ENCODE peak calls at places on chromosomes 13 and 19, in four cellular contexts. One of them, this sample, is unnamed.

GRCh38 chr13:20901668-20902437 is 693 bp downstream of the XPO4 start:
- DNase-seq in AG09319: no peak
- DNase-seq in astrocyte of the spinal cord: peak
- DNase-seq in GM13976: peak
- DNase-seq in this sample: no peak

GRCh38 chr19:17081672-17082630 is 6.4 kb downstream of the MYO9B start:
- DNase-seq in astrocyte of the spinal cord: no peak
- DNase-seq in GM13976: no peak
- DNase-seq in AG09319: no peak
- DNase-seq in this sample: no peak

GRCh38 chr19:51697169-51697776 is 4.1 kb downstream of the SPACA6 start:
- DNase-seq in astrocyte of the spinal cord: no peak
- DNase-seq in AG09319: no peak
- DNase-seq in GM13976: no peak
- DNase-seq in this sample: no peak

GRCh38 chr13:38674208-38674607 is 12.7 kb upstream of the FREM2 start:
- DNase-seq in astrocyte of the spinal cord: no peak
- DNase-seq in AG09319: no peak
- DNase-seq in GM13976: no peak
- DNase-seq in this sample: no peak

GRCh38 chr19:55658846-55659459 is 4.1 kb downstream of the U2AF2 start:
- DNase-seq in GM13976: no peak
- DNase-seq in AG09319: no peak
- DNase-seq in astrocyte of the spinal cord: no peak
- DNase-seq in this sample: no peak

GRCh38 chr19:38730731-38731589 is 13.3 kb downstream of the CAPN12 start:
- DNase-seq in AG09319: no peak
- DNase-seq in GM13976: no peak
- DNase-seq in astrocyte of the spinal cord: no peak
- DNase-seq in this sample: no peak

GRCh38 chr19:9721861-9722260 is 46.7 kb downstream of the ZNF846 start:
- DNase-seq in GM13976: no peak
- DNase-seq in astrocyte of the spinal cord: no peak
- DNase-seq in AG09319: no peak
- DNase-seq in this sample: no peak

GRCh38 chr19:46813570-46814358 is 25.4 kb upstream of the SLC1A5 start:
- DNase-seq in GM13976: no peak
- DNase-seq in astrocyte of the spinal cord: peak
- DNase-seq in AG09319: no peak
- DNase-seq in this sample: peak

GRCh38 chr19:7013678-7014077 is 7.6 kb downstream of the MBD3L2B start:
- DNase-seq in GM13976: peak
- DNase-seq in AG09319: no peak
- DNase-seq in astrocyte of the spinal cord: no peak
- DNase-seq in this sample: peak

GRCh38 chr13:85665286-85665685 is 133.9 kb downstream of the SLITRK6 start:
- DNase-seq in AG09319: no peak
- DNase-seq in GM13976: no peak
- DNase-seq in astrocyte of the spinal cord: peak
- DNase-seq in this sample: peak

GRCh38 chr13:24148414-24149305 is 11.9 kb upstream of the SPATA13 start:
- DNase-seq in GM13976: no peak
- DNase-seq in AG09319: peak
- DNase-seq in astrocyte of the spinal cord: peak
- DNase-seq in this sample: peak

GRCh38 chr19:45138303-45138751 is 22.5 kb downstream of the NKPD1 start:
- DNase-seq in astrocyte of the spinal cord: no peak
- DNase-seq in GM13976: no peak
- DNase-seq in AG09319: no peak
- DNase-seq in this sample: no peak

GRCh38 chr19:11096210-11096841 is 7.1 kb downstream of the LDLR start:
- DNase-seq in astrocyte of the spinal cord: peak
- DNase-seq in GM13976: peak
- DNase-seq in AG09319: peak
- DNase-seq in this sample: peak

GRCh38 chr19:1473056-1473400 is 6.0 kb downstream of the C19orf25 start:
- DNase-seq in AG09319: no peak
- DNase-seq in astrocyte of the spinal cord: no peak
- DNase-seq in GM13976: no peak
- DNase-seq in this sample: no peak

GRCh38 chr19:1470864-1471513 is 8.0 kb downstream of the C19orf25 start:
- DNase-seq in GM13976: no peak
- DNase-seq in AG09319: no peak
- DNase-seq in astrocyte of the spinal cord: no peak
- DNase-seq in this sample: no peak

GRCh38 chr19:1472227-1473055 is 6.6 kb downstream of the C19orf25 start:
- DNase-seq in astrocyte of the spinal cord: no peak
- DNase-seq in AG09319: no peak
- DNase-seq in GM13976: no peak
- DNase-seq in this sample: no peak

GRCh38 chr19:1469936-1470863 is 8.8 kb downstream of the C19orf25 start:
- DNase-seq in GM13976: peak
- DNase-seq in AG09319: no peak
- DNase-seq in astrocyte of the spinal cord: no peak
- DNase-seq in this sample: no peak

DNA sequence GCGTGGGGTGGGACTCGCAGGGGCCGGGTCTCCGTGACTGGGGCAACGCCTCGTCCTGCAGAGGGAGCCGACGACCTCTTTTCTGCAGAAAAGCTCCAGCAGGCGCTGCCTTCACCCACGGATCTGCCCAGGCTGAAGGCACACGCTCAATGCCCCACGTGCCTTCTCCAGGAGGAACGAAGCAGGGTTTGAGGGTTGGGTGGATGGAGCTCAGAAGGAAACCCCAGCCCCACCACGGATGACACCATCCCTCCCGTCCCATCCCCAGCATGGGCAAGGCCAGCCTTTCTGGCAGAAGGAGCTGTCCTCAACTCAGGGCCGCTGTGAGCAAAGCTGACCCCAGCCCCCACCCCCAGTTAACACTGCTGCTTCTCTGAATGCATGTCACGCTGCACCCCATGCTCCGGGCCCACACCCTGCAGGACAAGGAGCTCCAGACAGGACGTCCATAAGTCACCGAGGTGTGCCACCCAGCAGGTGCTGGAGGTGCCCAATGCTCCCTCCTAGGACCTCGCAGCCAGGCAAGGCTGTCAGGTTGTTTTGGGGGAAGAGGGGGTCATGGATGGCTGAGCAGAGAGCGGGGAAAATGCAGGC is 7.4 kb downstream of the C19orf25 start:
- DNase-seq in GM13976: no peak
- DNase-seq in astrocyte of the spinal cord: no peak
- DNase-seq in AG09319: no peak
- DNase-seq in this sample: no peak
- TF ChIP-seq CTCF in GM13976: no peak
- TF ChIP-seq CTCF in astrocyte of the spinal cord: no peak
- TF ChIP-seq CTCF in AG09319: peak
- TF ChIP-seq CTCF in this sample: peak

GRCh38 chr19:18765224-18765623 is 25.9 kb downstream of the COMP start:
- DNase-seq in astrocyte of the spinal cord: no peak
- DNase-seq in AG09319: no peak
- DNase-seq in GM13976: no peak
- DNase-seq in this sample: no peak

GRCh38 chr19:18769989-18770528 is 21.0 kb downstream of the COMP start:
- DNase-seq in GM13976: no peak
- DNase-seq in AG09319: no peak
- DNase-seq in astrocyte of the spinal cord: no peak
- DNase-seq in this sample: no peak

GRCh38 chr19:18768997-18769891 is 21.9 kb downstream of the COMP start:
- DNase-seq in GM13976: no peak
- DNase-seq in AG09319: no peak
- DNase-seq in astrocyte of the spinal cord: no peak
- DNase-seq in this sample: no peak

GRCh38 chr19:18770663-18771327 is 20.3 kb downstream of the COMP start:
- DNase-seq in AG09319: no peak
- DNase-seq in astrocyte of the spinal cord: no peak
- DNase-seq in GM13976: no peak
- DNase-seq in this sample: no peak

GRCh38 chr19:18768046-18768771 is 22.9 kb downstream of the COMP start:
- DNase-seq in astrocyte of the spinal cord: no peak
- DNase-seq in AG09319: no peak
- DNase-seq in GM13976: no peak
- DNase-seq in this sample: no peak
- TF ChIP-seq CTCF in astrocyte of the spinal cord: peak
- TF ChIP-seq CTCF in AG09319: no peak
- TF ChIP-seq CTCF in GM13976: no peak
- TF ChIP-seq CTCF in this sample: peak

GRCh38 chr13:109285586-109285985 is 500.8 kb downstream of the IRS2 start:
- DNase-seq in astrocyte of the spinal cord: no peak
- DNase-seq in AG09319: no peak
- DNase-seq in GM13976: no peak
- DNase-seq in this sample: no peak
- TF ChIP-seq CTCF in astrocyte of the spinal cord: no peak
- TF ChIP-seq CTCF in AG09319: no peak
- TF ChIP-seq CTCF in GM13976: no peak
- TF ChIP-seq CTCF in this sample: no peak

DNA sequence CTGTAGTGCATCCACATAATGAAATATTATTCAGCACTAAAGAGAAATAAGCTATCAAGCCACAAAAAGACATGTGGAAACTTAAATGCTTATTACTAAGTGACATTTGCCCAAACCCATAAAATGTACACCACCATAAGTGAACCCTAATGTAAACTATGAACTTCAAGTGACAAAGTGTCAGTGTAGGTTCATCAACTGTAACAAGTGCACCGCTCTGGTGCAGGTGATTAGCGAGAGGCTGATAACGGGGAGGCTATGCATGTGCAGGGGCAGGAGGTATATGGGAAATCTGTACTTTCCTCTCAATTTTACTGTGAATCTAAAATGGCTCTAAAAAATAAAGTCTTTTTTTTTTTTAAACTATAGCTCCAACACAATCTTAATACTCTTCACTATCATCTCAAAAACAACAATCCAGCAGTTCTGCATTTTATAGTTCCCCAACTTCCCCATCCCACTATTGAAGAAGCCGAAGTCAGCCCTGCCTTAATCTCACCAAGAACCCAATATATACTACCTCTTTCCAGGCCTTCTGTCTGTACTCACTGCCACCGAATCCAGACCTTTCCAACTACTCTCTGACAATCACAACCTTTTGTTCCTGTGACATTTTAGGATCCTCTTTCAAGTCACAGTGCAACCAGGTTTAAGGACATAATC is 22.6 kb downstream of the ELF1 start:
- DNase-seq in AG09319: no peak
- DNase-seq in astrocyte of the spinal cord: no peak
- DNase-seq in GM13976: no peak
- DNase-seq in this sample: no peak
- TF ChIP-seq CTCF in AG09319: no peak
- TF ChIP-seq CTCF in astrocyte of the spinal cord: no peak
- TF ChIP-seq CTCF in GM13976: no peak
- TF ChIP-seq CTCF in this sample: no peak

GRCh38 chr19:13842294-13843103 is 34.4 kb upstream of the NANOS3 start:
- DNase-seq in AG09319: no peak
- DNase-seq in astrocyte of the spinal cord: peak
- DNase-seq in GM13976: peak
- DNase-seq in this sample: no peak
- TF ChIP-seq CTCF in AG09319: no peak
- TF ChIP-seq CTCF in astrocyte of the spinal cord: no peak
- TF ChIP-seq CTCF in GM13976: peak
- TF ChIP-seq CTCF in this sample: no peak

GRCh38 chr19:5109560-5109959 is 140.6 kb downstream of the KDM4B start:
- DNase-seq in AG09319: no peak
- DNase-seq in GM13976: no peak
- DNase-seq in astrocyte of the spinal cord: no peak
- DNase-seq in this sample: no peak
- TF ChIP-seq CTCF in AG09319: no peak
- TF ChIP-seq CTCF in GM13976: no peak
- TF ChIP-seq CTCF in astrocyte of the spinal cord: peak
- TF ChIP-seq CTCF in this sample: no peak